ENCODE peak calls at places on chromosomes 6 and 20, in five cellular contexts. I, W, U, E and O are unnamed samples.

GRCh38 chr6:157823523-157824370 is 701 bp downstream of the SNX9 start:
- DNase-seq in I (no peak), W (peak), U (no peak), E (peak), O (peak)

GRCh38 chr20:62571667-62572344 is 70.5 kb upstream of the SLCO4A1 start:
- DNase-seq in I (no peak), W (no peak), U (no peak), E (peak), O (peak)

GRCh38 chr20:25247100-25247665 is 702 bp upstream of the PYGB start:
- DNase-seq in I (peak), W (peak), U (no peak), E (peak), O (peak)

GRCh38 chr20:48066256-48066655 is 281.0 kb upstream of the SULF2 start:
- DNase-seq in I (no peak), W (peak), U (no peak), E (no peak), O (no peak)

GRCh38 chr6:75493400-75494064 is at the start of gene FILIP1:
- DNase-seq in I (no peak), W (peak), U (no peak), E (no peak), O (peak)

GRCh38 chr6:146950351-146950835 is 253.8 kb upstream of the STXBP5 start:
- DNase-seq in I (no peak), W (peak), U (no peak), E (no peak), O (no peak)

GRCh38 chr6:21200056-21200870 is 393.3 kb upstream of the SOX4 start:
- DNase-seq in I (no peak), W (peak), U (no peak), E (no peak), O (no peak)

GRCh38 chr6:53673138-53673801 is 7.7 kb upstream of the KLHL31 start:
- DNase-seq in I (no peak), W (peak), U (no peak), E (no peak), O (peak)

GRCh38 chr6:41799517-41799916 is 12.0 kb downstream of the TOMM6 start:
- DNase-seq in I (no peak), W (no peak), U (no peak), E (no peak), O (no peak)

GRCh38 chr6:52929321-52930164 is 20.0 kb upstream of the GSTA3 start:
- DNase-seq in I (no peak), W (peak), U (no peak), E (no peak), O (no peak)

GRCh38 chr6:19851273-19852089 is 14.3 kb downstream of the ID4 start:
- DNase-seq in I (peak), W (peak), U (no peak), E (peak), O (peak)

GRCh38 chr6:101614774-101615173 is 221.3 kb downstream of the GRIK2 start:
- DNase-seq in I (peak), W (peak), U (peak), E (no peak), O (peak)

GRCh38 chr6:45163952-45164766 is 164.0 kb upstream of the RUNX2 start:
- DNase-seq in I (no peak), W (no peak), U (no peak), E (no peak), O (peak)

GRCh38 chr20:23628402-23629016 is 9.2 kb downstream of the CST3 start:
- DNase-seq in I (no peak), W (no peak), U (no peak), E (no peak), O (no peak)

DNA sequence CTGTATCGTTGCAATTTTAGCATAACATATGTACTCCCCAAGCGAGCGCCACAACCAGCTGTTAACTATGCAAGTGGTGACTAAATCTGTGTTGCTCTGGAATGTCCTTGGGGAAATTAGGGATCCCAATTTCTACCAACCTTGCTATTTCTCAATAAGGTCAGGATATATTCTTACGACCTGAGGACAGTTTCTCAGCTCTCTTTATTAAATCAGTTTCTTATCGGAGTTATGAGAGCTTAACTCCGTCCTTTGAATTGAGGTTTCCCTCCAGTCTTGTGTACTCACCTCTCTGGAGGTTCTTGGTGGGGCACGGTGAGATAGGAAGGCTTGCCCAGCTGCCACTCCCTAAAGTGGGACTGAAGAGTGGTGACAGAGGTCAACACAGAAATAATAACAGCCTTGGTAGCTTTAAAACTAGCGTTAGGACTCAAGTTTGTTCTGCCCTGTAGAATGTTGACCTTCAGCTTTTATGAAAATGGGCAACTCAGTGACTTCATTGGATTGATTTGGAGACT is 689 bp downstream of the MRPS18B start:
- DNase-seq in I (no peak), W (no peak), U (no peak), E (no peak), O (no peak)
- H4K8ac ChIP-seq in I (no peak), W (peak), U (no peak), E (no peak), O (no peak)

DNA sequence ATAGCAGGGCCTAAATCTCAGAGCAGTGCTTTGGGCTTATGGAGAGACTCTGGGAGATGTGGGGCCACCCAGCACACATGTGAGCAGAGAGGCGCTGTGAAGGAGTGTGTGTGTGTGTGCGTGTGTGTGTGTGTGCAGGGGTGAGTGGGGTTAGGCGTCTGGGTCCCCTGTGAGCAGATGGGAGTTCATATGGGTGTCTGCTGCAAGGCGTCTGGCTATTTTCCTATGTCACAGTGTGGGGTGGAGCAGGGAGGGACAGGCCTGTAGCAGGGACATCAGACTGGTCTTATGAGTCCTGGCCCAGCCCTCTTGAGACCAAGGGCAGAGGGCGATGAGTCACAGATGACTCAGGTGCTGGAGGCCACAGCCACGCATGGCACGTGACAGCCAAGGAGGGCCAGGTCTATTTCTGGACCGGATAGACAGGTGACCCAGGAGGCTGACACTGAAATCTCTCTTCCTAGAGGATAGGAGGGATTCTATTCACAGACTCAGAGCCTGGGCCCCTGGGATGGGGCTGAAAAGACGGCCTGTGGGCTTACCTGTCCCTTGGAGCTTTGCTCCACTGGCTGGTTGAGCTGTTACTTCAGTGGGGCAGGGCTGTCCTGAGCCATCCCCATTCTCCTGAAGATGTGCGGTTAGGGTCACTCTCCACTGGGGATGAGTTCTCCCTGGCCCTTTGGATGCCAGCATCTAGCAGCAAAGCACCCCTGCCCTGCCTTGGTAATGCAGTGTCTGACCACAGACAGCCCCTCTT is 28.9 kb downstream of the VEGFA start:
- DNase-seq in I (no peak), W (peak), U (no peak), E (no peak), O (peak)
- H2BK15ac ChIP-seq in I (peak), W (peak), U (no peak), E (no peak), O (no peak)

DNA sequence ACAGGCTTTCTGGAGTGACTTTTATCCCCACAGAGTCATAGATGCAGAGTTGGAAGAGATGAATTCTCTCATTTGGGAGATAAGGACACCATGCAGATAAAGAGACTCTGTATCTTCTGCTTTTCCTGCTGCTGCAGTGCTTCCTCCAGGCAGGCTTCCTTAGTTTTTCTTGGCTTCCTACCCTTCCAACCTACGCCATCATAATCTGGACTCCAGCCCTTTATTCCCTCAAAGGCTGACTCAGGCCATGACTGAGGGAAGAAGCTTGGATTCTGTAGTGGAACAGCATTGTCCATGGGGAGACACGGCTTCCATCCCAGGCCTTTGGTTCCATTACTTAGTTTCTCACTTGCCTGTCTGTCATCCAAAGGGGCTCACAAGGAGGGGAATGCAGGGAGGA is 6.5 kb upstream of the RNF24 start:
- DNase-seq in I (no peak), W (peak), U (no peak), E (no peak), O (peak)
- H4K8ac ChIP-seq in I (no peak), W (no peak), U (no peak), E (no peak), O (no peak)

GRCh38 chr6:130489514-130489913 is 123.7 kb downstream of the TMEM200A start:
- DNase-seq in I (no peak), W (no peak), U (no peak), E (no peak), O (no peak)
- H2BK15ac ChIP-seq in I (no peak), W (no peak), U (no peak), E (no peak), O (no peak)

GRCh38 chr6:35320031-35320410 is 22.3 kb upstream of the PPARD start:
- DNase-seq in I (no peak), W (no peak), U (no peak), E (no peak), O (no peak)

GRCh38 chr6:35317483-35318199 is 20.0 kb downstream of the DEF6 start:
- DNase-seq in I (no peak), W (no peak), U (no peak), E (peak), O (no peak)

GRCh38 chr6:35318200-35318844 is 20.7 kb downstream of the DEF6 start:
- DNase-seq in I (peak), W (peak), U (peak), E (peak), O (peak)

GRCh38 chr6:35319346-35320030 is 21.9 kb downstream of the DEF6 start:
- DNase-seq in I (no peak), W (no peak), U (no peak), E (peak), O (no peak)

GRCh38 chr6:35318845-35319220 is 21.2 kb downstream of the DEF6 start:
- DNase-seq in I (no peak), W (no peak), U (no peak), E (no peak), O (no peak)
- H4K8ac ChIP-seq in I (no peak), W (no peak), U (peak), E (no peak), O (no peak)

GRCh38 chr20:37314099-37314498 is 24.6 kb downstream of the MANBAL start:
- DNase-seq in I (no peak), W (no peak), U (no peak), E (no peak), O (peak)

GRCh38 chr20:37316116-37316774 is 26.8 kb downstream of the MANBAL start:
- DNase-seq in I (no peak), W (no peak), U (no peak), E (no peak), O (peak)

GRCh38 chr20:37315293-37316110 is 26.0 kb downstream of the MANBAL start:
- DNase-seq in I (no peak), W (peak), U (no peak), E (no peak), O (peak)

GRCh38 chr20:37313546-37314091 is 24.2 kb downstream of the MANBAL start:
- DNase-seq in I (no peak), W (no peak), U (no peak), E (no peak), O (peak)

GRCh38 chr20:37314617-37315292 is 25.3 kb downstream of the MANBAL start:
- DNase-seq in I (no peak), W (peak), U (no peak), E (no peak), O (peak)
- H2BK15ac ChIP-seq in I (no peak), W (peak), U (no peak), E (no peak), O (no peak)